ENCODE peak calls at places on chromosomes 4 and X, in six cellular contexts. C is naive thymus-derived CD8-positive, alpha-beta T cell; P is tibial artery; A is SW480; F is iPS DF 19.7; L is GM04504. X is an unnamed sample.

GRCh38 chr4:17082186-17082585 is 183.7 kb upstream of the LDB2 start:
- DNase-seq in C (no peak), A (no peak), F (no peak), P (no peak), L (no peak), X (no peak)

GRCh38 chrX:10415704-10416001 is 204.7 kb downstream of the MID1 start:
- DNase-seq in P (no peak), L (peak; percentile 11), C (no peak), F (no peak), A (no peak), X (no peak)

GRCh38 chrX:87525771-87526229 is 8.2 kb downstream of the KLHL4 start:
- DNase-seq in L (no peak), P (no peak), C (no peak), F (no peak), A (peak; percentile 0), X (no peak)

GRCh38 chr4:6761540-6762243 is 20.8 kb upstream of the KIAA0232 start:
- DNase-seq in F (no peak), A (no peak), P (no peak), C (no peak), L (no peak), X (no peak)

GRCh38 chr4:139528377-139529005 is 27.5 kb downstream of the SETD7 start:
- DNase-seq in L (peak; percentile 81), C (no peak), A (peak; percentile 3), P (no peak), F (no peak), X (peak; percentile 63)

GRCh38 chr4:7430368-7430964 is 4.3 kb downstream of the PSAPL1 start:
- DNase-seq in A (peak; percentile 67), C (no peak), P (peak; percentile 44), F (peak; percentile 45), L (no peak), X (no peak)

GRCh38 chrX:77446840-77447239 is 349 bp upstream of the FGF16 start:
- DNase-seq in F (no peak), A (no peak), P (no peak), L (no peak), C (no peak), X (no peak)

GRCh38 chr4:83490876-83491450 is 6.1 kb upstream of the ABRAXAS1 start:
- DNase-seq in C (peak; percentile 41), A (peak; percentile 39), F (no peak), L (no peak), P (no peak), X (peak; percentile 6)

GRCh38 chr4:122762520-122762919 is 30.0 kb downstream of the BBS12 start:
- DNase-seq in F (no peak), A (no peak), L (no peak), P (no peak), C (no peak), X (no peak)

GRCh38 chr4:95190751-95191436 is 357.9 kb downstream of the UNC5C start:
- DNase-seq in P (no peak), L (no peak), C (no peak), F (no peak), A (peak; percentile 2), X (no peak)

GRCh38 chr4:7540216-7540615 is 105.5 kb upstream of the PSAPL1 start:
- DNase-seq in L (no peak), F (no peak), C (no peak), P (no peak), A (peak; percentile 61), X (no peak)

GRCh38 chr4:45668086-45668485 is 455.8 kb downstream of the GABRG1 start:
- DNase-seq in F (no peak), P (no peak), L (no peak), C (no peak), A (no peak), X (no peak)

GRCh38 chr4:6647582-6648230 is 7.2 kb downstream of the MRFAP1 start:
- DNase-seq in A (no peak), P (no peak), C (no peak), L (no peak), F (no peak), X (no peak)

GRCh38 chrX:27838176-27838575 is 30.4 kb downstream of the MAGEB10 start:
- DNase-seq in P (no peak), F (no peak), L (no peak), A (no peak), C (no peak), X (no peak)

GRCh38 chr4:119526786-119527550 is 101.6 kb downstream of the PDE5A start:
- DNase-seq in L (no peak), F (no peak), C (no peak), A (no peak), P (no peak), X (no peak)

GRCh38 chr4:5385741-5386251 is 322.6 kb downstream of the EVC2 start:
- DNase-seq in F (no peak), A (peak; percentile 83), C (no peak), L (no peak), P (no peak), X (no peak)

GRCh38 chr4:98653006-98653405 is 5.4 kb downstream of the TSPAN5 start:
- DNase-seq in A (no peak), L (peak; percentile 71), F (no peak), P (no peak), C (no peak), X (no peak)

GRCh38 chr4:137370206-137370633 is 162.1 kb downstream of the PCDH18 start:
- DNase-seq in P (no peak), F (no peak), A (no peak), L (no peak), C (no peak), X (no peak)

GRCh38 chr4:181661090-181661489 is 582.1 kb upstream of the TENM3 start:
- DNase-seq in L (peak; percentile 42), C (no peak), P (no peak), A (peak; percentile 23), F (no peak), X (no peak)

GRCh38 chrX:155417769-155418168 is 35.9 kb downstream of the F8A2 start:
- DNase-seq in P (no peak), F (no peak), C (no peak), L (no peak), A (no peak), X (no peak)

GRCh38 chr4:30721353-30722091 is 1.4 kb downstream of the PCDH7 start:
- DNase-seq in C (no peak), L (no peak), F (no peak), P (peak; percentile 71), A (no peak), X (no peak)